ENCODE peak calls at places on chromosomes 4 and X, in ten cellular contexts. M, N, Y, H, J, Q, G, K, T and D are unnamed samples. For H3K36me3, the result is how much of the 10 kb centered on the place peaks cover.

GRCh38 chr4:141132689-141133145 is 552 bp downstream of the RNF150 start:
- DNase-seq in G (no peak), Q (peak), J (peak), K (peak), T (peak), M (peak), N (no peak), Y (peak), H (no peak), D (peak)

GRCh38 chr4:178037459-178038214 is 595.4 kb upstream of the AGA start:
- DNase-seq in J (no peak), N (no peak), Q (no peak), H (no peak), M (no peak), Y (no peak), G (no peak), K (no peak), T (no peak), D (no peak)

GRCh38 chr4:124883642-124884041 is 171.1 kb upstream of the ANKRD50 start:
- DNase-seq in J (no peak), M (no peak), H (no peak), G (no peak), N (no peak), T (peak), Q (no peak), Y (no peak), K (no peak), D (no peak)

GRCh38 chrX:47243351-47243750 is 10.5 kb downstream of the USP11 start:
- DNase-seq in J (no peak), T (no peak), H (no peak), M (no peak), K (no peak), G (no peak), N (no peak), Y (no peak), Q (no peak), D (no peak)

GRCh38 chrX:87621697-87622096 is 104.1 kb downstream of the KLHL4 start:
- DNase-seq in Y (no peak), Q (peak), G (no peak), M (no peak), H (no peak), J (no peak), T (peak), N (no peak), K (peak), D (no peak)

GRCh38 chrX:150704030-150704613 is 10.9 kb downstream of the MTMR1 start:
- DNase-seq in T (peak), Y (no peak), G (no peak), H (no peak), M (no peak), J (no peak), N (no peak), Q (no peak), K (no peak), D (no peak)

GRCh38 chr4:168805341-168805740 is 204.7 kb downstream of the CBR4 start:
- DNase-seq in K (no peak), N (no peak), T (no peak), H (no peak), J (no peak), G (no peak), Q (no peak), M (no peak), Y (no peak), D (no peak)

GRCh38 chr4:17066972-17067371 is 168.5 kb upstream of the LDB2 start:
- DNase-seq in Q (no peak), K (no peak), J (no peak), T (peak), M (no peak), Y (no peak), G (no peak), H (no peak), N (no peak), D (peak)

GRCh38 chrX:37347420-37347819 is 1.7 kb upstream of the PRRG1 start:
- DNase-seq in J (no peak), H (no peak), M (no peak), Y (no peak), Q (no peak), N (no peak), T (peak), K (no peak), G (no peak), D (peak)

GRCh38 chrX:39049975-39050374 is 248.7 kb downstream of the MID1IP1 start:
- DNase-seq in Y (no peak), M (no peak), G (no peak), K (no peak), N (no peak), H (no peak), T (no peak), Q (no peak), J (no peak), D (no peak)

GRCh38 chrX:41198410-41198809 is 113.2 kb downstream of the USP9X start:
- DNase-seq in M (no peak), Y (no peak), T (no peak), G (no peak), H (no peak), Q (no peak), K (no peak), J (no peak), N (no peak), D (no peak)
- H3K36me3 ChIP-seq in M (under half), Y (under half), T (under half), G (half or more), H (under half), Q (half or more), K (half or more), J (half or more), N (half or more), D (under half)

DNA sequence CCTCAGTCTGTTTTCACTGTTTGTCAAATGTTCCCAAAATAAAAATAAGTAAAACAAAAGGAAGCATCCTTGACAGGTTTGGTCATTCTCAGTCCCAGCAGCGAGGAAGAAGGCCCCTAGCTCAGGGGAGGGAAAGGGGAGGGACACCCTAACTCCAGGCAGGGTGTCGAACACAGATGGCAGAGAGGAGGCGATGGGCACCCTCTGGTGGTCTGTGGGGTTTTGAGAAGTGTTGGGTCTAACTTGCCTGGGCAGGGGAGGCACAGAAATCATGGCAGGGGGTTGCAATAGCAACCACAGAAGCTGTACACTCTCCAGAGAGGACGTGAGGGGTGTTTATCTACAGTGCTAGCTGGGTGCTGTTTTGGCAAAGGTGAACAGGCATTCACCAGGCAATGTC is 229.8 kb upstream of the SFRP2 start:
- DNase-seq in M (no peak), J (no peak), K (no peak), Y (no peak), G (no peak), T (no peak), N (no peak), Q (peak), H (no peak), D (peak)
- TF ChIP-seq CTCF in M (no peak), J (no peak), K (no peak), Y (no peak), G (no peak), T (no peak), N (no peak), Q (no peak), H (no peak), D (peak)

GRCh38 chr4:2927696-2928075 is 35.5 kb downstream of the NOP14 start:
- DNase-seq in M (no peak), J (no peak), G (peak), Y (no peak), N (no peak), Q (no peak), T (no peak), H (no peak), K (no peak), D (no peak)
- H3K36me3 ChIP-seq in M (under half), J (half or more), G (half or more), Y (under half), N (half or more), Q (under half), T (under half), H (half or more), K (half or more), D (half or more)

GRCh38 chr4:158913766-158914165 is 144.9 kb downstream of the FNIP2 start:
- DNase-seq in T (no peak), K (no peak), H (no peak), M (no peak), G (no peak), Y (no peak), N (no peak), Q (no peak), J (no peak), D (no peak)
- TF ChIP-seq CTCF in T (no peak), K (no peak), H (no peak), M (no peak), G (no peak), Y (no peak), N (no peak), Q (no peak), J (no peak), D (no peak)

GRCh38 chrX:129791961-129792570 is 12.3 kb downstream of the SASH3 start:
- DNase-seq in Y (no peak), Q (no peak), T (no peak), N (no peak), G (no peak), K (no peak), J (no peak), M (no peak), H (no peak), D (no peak)
- H3K36me3 ChIP-seq in Y (under half), Q (under half), T (under half), N (under half), G (under half), K (under half), J (under half), M (under half), H (under half), D (under half)

GRCh38 chr4:153116101-153116680 is 88.1 kb upstream of the TRIM2 start:
- DNase-seq in Y (no peak), H (no peak), Q (no peak), T (no peak), N (no peak), K (no peak), J (no peak), G (no peak), M (no peak), D (no peak)

GRCh38 chr4:153114771-153115321 is 89.4 kb upstream of the TRIM2 start:
- DNase-seq in N (no peak), T (peak), M (no peak), H (no peak), G (no peak), K (no peak), J (no peak), Y (no peak), Q (no peak), D (no peak)

GRCh38 chr4:153113838-153114105 is 90.5 kb upstream of the TRIM2 start:
- DNase-seq in G (no peak), T (no peak), M (no peak), N (no peak), J (no peak), K (no peak), Q (no peak), H (no peak), Y (no peak), D (no peak)

GRCh38 chr4:153116801-153117200 is 87.4 kb upstream of the TRIM2 start:
- DNase-seq in J (no peak), N (no peak), M (no peak), Y (no peak), H (no peak), Q (no peak), G (no peak), T (no peak), K (no peak), D (no peak)

GRCh38 chr4:153115322-153116100 is 88.7 kb upstream of the TRIM2 start:
- DNase-seq in G (no peak), K (peak), N (peak), T (peak), Q (no peak), M (peak), H (peak), J (no peak), Y (no peak), D (peak)
- TF ChIP-seq CTCF in G (no peak), K (no peak), N (no peak), T (no peak), Q (no peak), M (no peak), H (no peak), J (no peak), Y (no peak), D (no peak)